ENCODE peak calls at places on chromosomes 2 and 18, in four cellular contexts. N is breast epithelium, F is cardiac muscle cell, C is AG04450. J is an unnamed sample. For H3K9me3, the result is how much of the 10 kb centered on the place peaks cover.

GRCh38 chr2:191318037-191318728 is 73.0 kb downstream of the MYO1B start:
- DNase-seq in C (no peak), N (no peak), F (peak), J (no peak)

GRCh38 chr2:71882949-71883472 is 264.7 kb downstream of the CYP26B1 start:
- DNase-seq in F (peak), N (no peak), C (peak), J (no peak)

GRCh38 chr2:148979164-148979918 is 59.2 kb upstream of the LYPD6B start:
- DNase-seq in F (no peak), C (no peak), N (no peak), J (no peak)

GRCh38 chr2:236753611-236754010 is 184.0 kb downstream of the ACKR3 start:
- DNase-seq in F (no peak), N (no peak), C (no peak), J (no peak)

GRCh38 chr2:62340981-62341624 is 145.2 kb downstream of the B3GNT2 start:
- DNase-seq in N (peak), C (no peak), F (peak), J (no peak)

GRCh38 chr18:37184209-37184868 is 355.4 kb downstream of the KIAA1328 start:
- DNase-seq in N (no peak), C (no peak), F (no peak), J (no peak)

GRCh38 chr2:178385595-178386148 is 65.3 kb downstream of the PRKRA start:
- DNase-seq in F (no peak), C (no peak), N (no peak), J (no peak)

GRCh38 chr2:70132244-70133126 is 45.2 kb downstream of the PCBP1 start:
- DNase-seq in C (no peak), N (no peak), F (peak), J (no peak)

GRCh38 chr2:227460833-227461232 is 11.1 kb upstream of the AGFG1 start:
- DNase-seq in C (no peak), F (no peak), N (no peak), J (no peak)

GRCh38 chr2:28506112-28506511 is 10.3 kb downstream of the PLB1 start:
- DNase-seq in C (no peak), N (no peak), F (no peak), J (no peak)

GRCh38 chr2:185219981-185220380 is 518.6 kb upstream of the FSIP2 start:
- DNase-seq in N (no peak), F (no peak), C (no peak), J (no peak)

GRCh38 chr2:493278-493677 is 183.9 kb downstream of the TMEM18 start:
- DNase-seq in F (no peak), N (no peak), C (no peak), J (no peak)

GRCh38 chr2:199973703-199974102 is 18.3 kb downstream of the MAIP1 start:
- DNase-seq in N (no peak), C (no peak), F (peak), J (no peak)

GRCh38 chr2:36785179-36785795 is 88.8 kb downstream of the VIT start:
- DNase-seq in F (peak), N (peak), C (peak), J (peak)

GRCh38 chr2:132489150-132489549 is 72.5 kb downstream of the GPR39 start:
- DNase-seq in C (no peak), F (peak), N (no peak), J (no peak)

GRCh38 chr2:149399934-149400615 is 69.7 kb downstream of the LYPD6 start:
- DNase-seq in F (no peak), N (no peak), C (no peak), J (no peak)

GRCh38 chr2:65850695-65851094 is 418.3 kb upstream of the SPRED2 start:
- DNase-seq in C (no peak), N (no peak), F (no peak), J (no peak)

GRCh38 chr18:7000484-7001096 is 117.0 kb downstream of the LAMA1 start:
- DNase-seq in N (no peak), F (peak), C (no peak), J (no peak)

GRCh38 chr18:69845588-69846506 is 101.8 kb downstream of the CD226 start:
- DNase-seq in F (peak), N (no peak), C (peak), J (no peak)

GRCh38 chr18:12309683-12310198 is 1.7 kb downstream of the TUBB6 start:
- DNase-seq in C (no peak), N (no peak), F (no peak), J (no peak)

GRCh38 chr2:1685078-1685956 is 59.0 kb downstream of the PXDN start:
- DNase-seq in C (no peak), N (no peak), F (no peak), J (no peak)

GRCh38 chr2:172734711-172735645 is 667 bp upstream of the RAPGEF4 start:
- DNase-seq in C (no peak), N (no peak), F (peak), J (no peak)

GRCh38 chr2:233711312-233712008 is 1.2 kb upstream of the UGT1A5 start:
- DNase-seq in F (peak), N (peak), C (peak), J (peak)

GRCh38 chr2:176415946-176416499 is 146.8 kb downstream of the MTX2 start:
- DNase-seq in N (no peak), F (no peak), C (no peak), J (no peak)

GRCh38 chr2:99488587-99488998 is 1.2 kb downstream of the REV1 start:
- DNase-seq in C (no peak), F (peak), N (no peak), J (no peak)

GRCh38 chr2:61460168-61460567 is 10.7 kb downstream of the USP34 start:
- DNase-seq in N (no peak), C (peak), F (peak), J (no peak)

GRCh38 chr2:44941551-44942234 is at the start of gene SIX3:
- DNase-seq in F (no peak), N (no peak), C (no peak), J (no peak)

GRCh38 chr2:222545821-222546540 is 109.9 kb downstream of the FARSB start:
- DNase-seq in F (no peak), N (no peak), C (no peak), J (no peak)
- TF ChIP-seq CTCF in F (no peak), N (no peak), C (no peak), J (no peak)

DNA sequence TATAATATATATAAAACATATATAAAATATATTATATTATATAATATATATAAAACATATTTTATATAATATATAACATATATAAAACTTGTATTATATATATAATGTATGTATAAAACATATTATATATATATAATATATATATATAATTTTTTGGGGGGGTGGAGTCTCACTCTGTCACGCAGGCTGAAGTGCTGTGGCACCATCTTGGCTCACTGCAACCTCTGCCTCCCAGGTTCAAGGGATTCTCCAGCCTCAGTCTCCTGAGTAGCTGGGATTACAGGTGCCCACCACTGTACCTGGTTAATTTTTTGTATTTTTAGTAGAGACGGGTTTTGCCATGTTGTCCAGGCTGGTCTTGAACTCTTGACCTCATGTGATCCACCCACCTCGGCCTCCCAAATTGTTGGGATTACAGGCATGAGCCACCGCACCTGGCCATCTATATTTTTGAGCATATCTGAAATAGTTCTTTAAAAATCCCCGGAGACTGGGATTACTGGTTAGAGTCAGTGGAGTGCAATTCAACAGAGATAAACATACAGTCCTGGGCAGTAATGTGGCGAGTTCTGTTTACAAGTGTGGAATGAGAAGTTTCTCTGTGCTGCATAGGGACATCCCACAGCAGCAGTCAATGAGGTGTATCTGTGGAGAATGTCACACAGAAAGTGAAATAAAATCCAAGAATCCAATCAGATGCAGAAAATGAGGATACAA is 208.4 kb downstream of the MYCN start:
- DNase-seq in F (no peak), N (no peak), C (no peak), J (no peak)
- H3K27ac ChIP-seq in F (no peak), N (no peak), C (no peak), J (no peak)

DNA sequence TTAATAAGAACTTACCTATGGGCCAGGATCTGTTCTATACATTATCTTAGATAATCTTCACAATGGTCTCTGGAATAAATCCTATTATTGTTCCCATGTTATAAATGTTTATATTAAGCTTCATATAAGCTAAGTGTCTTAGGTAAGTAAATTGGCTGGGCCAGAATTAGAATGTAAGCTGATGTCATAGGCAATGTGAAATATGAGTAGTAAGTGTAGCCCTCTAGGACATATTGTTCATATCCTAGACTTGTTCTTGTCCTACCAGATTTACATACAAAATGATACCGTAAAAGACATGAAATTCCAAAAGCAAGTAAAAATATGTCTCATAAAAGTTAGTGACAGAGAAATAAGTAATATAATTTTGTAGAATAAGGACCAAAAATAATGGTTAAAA is 89.9 kb downstream of the CDH19 start:
- DNase-seq in N (no peak), C (no peak), F (no peak), J (no peak)
- H3K9me3 ChIP-seq in N (under half), C (under half), F (under half), J (under half)

DNA sequence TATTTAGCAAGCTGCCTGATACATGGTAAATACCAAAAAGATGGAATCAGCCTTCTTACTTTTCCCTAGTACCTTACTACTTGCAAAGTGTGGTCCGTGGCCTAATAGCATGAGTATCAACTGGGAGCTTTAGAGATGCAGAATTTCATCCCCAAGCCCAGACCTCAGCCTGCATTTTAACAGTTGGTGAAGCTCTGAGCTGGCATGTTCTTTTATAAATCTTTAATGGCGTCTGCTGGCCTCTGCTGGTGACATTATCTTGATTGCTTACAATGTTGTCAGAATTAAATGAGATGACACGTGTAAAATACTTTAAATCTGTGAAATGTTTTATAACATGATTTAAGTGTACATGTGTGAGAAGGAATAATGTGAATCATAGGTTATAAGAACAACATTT is 115.1 kb upstream of the NOSTRIN start:
- DNase-seq in F (peak), C (no peak), N (no peak), J (no peak)
- TF ChIP-seq CTCF in F (peak), C (no peak), N (no peak), J (no peak)

GRCh38 chr2:96984300-96984699 is 2.1 kb downstream of the FAM178B start:
- DNase-seq in F (no peak), N (no peak), C (no peak), J (no peak)

GRCh38 chr2:96987264-96987909 is 1.0 kb upstream of the FAM178B start:
- DNase-seq in N (no peak), F (no peak), C (no peak), J (no peak)

GRCh38 chr2:96985630-96986385 is 572 bp downstream of the FAM178B start:
- DNase-seq in N (peak), C (no peak), F (no peak), J (no peak)

GRCh38 chr2:96985181-96985580 is 1.2 kb downstream of the FAM178B start:
- DNase-seq in N (peak), F (no peak), C (no peak), J (no peak)
- H3K27ac ChIP-seq in N (no peak), F (no peak), C (no peak), J (no peak)

DNA sequence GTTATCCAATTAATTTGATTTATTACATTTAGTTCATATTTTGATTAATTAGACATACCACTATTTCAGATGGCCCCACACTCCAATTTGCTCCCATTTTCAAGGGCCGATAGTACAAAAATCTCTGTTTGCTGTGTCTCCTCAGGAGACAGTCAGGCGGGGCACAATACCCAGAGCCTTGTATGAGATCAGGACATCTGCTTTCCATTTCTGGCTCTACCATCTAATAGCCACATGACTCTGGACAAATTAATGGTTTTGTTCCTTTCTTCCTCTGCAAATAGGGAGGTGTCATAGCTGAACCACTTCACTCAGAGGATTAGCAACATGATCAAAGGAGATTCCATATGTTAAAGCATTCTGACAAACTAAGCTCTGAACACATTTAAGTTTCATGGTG is 602.1 kb upstream of the SYT4 start:
- DNase-seq in C (no peak), N (no peak), F (no peak), J (no peak)
- H3K9me3 ChIP-seq in C (under half), N (under half), F (under half), J (under half)

GRCh38 chr2:46389417-46389916 is 89.9 kb upstream of the TMEM247 start:
- DNase-seq in F (peak), N (no peak), C (no peak), J (no peak)
- TF ChIP-seq CTCF in F (no peak), N (no peak), C (peak), J (no peak)

DNA sequence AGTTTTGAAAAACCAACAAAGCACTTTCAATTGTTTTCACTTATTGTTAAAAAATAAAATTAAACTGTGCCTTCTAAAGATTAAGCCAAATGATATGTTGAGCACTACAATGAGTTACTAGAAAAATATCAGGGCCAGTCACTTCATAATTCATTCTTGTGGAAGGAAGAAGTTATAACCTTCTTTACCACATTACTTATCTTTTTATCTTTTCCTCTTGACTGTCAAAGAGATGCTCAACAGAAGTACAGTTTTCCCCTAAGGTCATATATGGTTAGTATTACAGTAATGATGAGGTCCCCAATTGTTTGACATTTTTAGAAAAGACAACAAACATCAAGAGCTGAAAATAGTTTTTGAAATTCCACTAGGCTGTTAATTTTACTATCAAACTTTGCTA is 9.4 kb downstream of the PELI1 start:
- DNase-seq in F (no peak), N (no peak), C (no peak), J (no peak)
- H3K27ac ChIP-seq in F (no peak), N (peak), C (no peak), J (no peak)